ENCODE peak calls at places on chromosomes 4 and X, in eight cellular contexts. Z is astrocyte; W is AG08395; O is endothelial cell; G is NCI-H1092 treated with DMSO at 0.1 percent for 48 hours; B is stimulated activated CD8-positive, alpha-beta memory T cell treated with anti-CD3 and anti-CD28 coated beads, Interleukin-7, amount 100 ng/mL, for 1 hour; T is NCI-H2081; I is AG08396. X is an unnamed sample.

GRCh38 chrX:39688576-39689373 is 409.0 kb downstream of the BCOR start:
- DNase-seq in Z (no peak), W (peak), O (peak), G (peak), B (no peak), T (peak), I (peak), X (peak)

GRCh38 chrX:54492340-54492739 is 3.7 kb downstream of the FGD1 start:
- DNase-seq in Z (peak), W (peak), O (no peak), G (no peak), B (no peak), T (no peak), I (peak), X (no peak)

GRCh38 chr4:122914292-122914904 is 8.0 kb downstream of the NUDT6 start:
- DNase-seq in Z (no peak), W (no peak), O (peak), G (peak), B (no peak), T (peak), I (no peak), X (peak)

GRCh38 chrX:108299101-108299591 is 139.1 kb downstream of the COL4A6 start:
- DNase-seq in Z (peak), W (no peak), O (no peak), G (no peak), B (no peak), T (no peak), I (no peak), X (no peak)

GRCh38 chrX:43975747-43976146 is 2.6 kb upstream of the NDP start:
- DNase-seq in Z (no peak), W (no peak), O (no peak), G (no peak), B (no peak), T (no peak), I (no peak), X (peak)

GRCh38 chr4:7960790-7961655 is 21.4 kb upstream of the AFAP1 start:
- DNase-seq in Z (peak), W (peak), O (no peak), G (no peak), B (no peak), T (peak), I (peak), X (peak)

GRCh38 chrX:71177327-71177726 is 32.7 kb downstream of the NLGN3 start:
- DNase-seq in Z (no peak), W (no peak), O (no peak), G (no peak), B (no peak), T (no peak), I (no peak), X (no peak)

GRCh38 chrX:50081282-50081955 is 119.4 kb downstream of the AKAP4 start:
- DNase-seq in Z (no peak), W (no peak), O (peak), G (peak), B (no peak), T (peak), I (no peak), X (peak)